ENCODE peak calls at places on chromosomes 2 and 18, in four cellular contexts. J is brain microvascular endothelial cell, B is A549, F is BE2C. Z is an unnamed sample.
A peak's percentile ranks its signal among the peaks of the same experiment; 100 is the strongest.

GRCh38 chr2:233974530-233975071 is 57.4 kb downstream of the TRPM8 start:
- DNase-seq in J (peak; percentile 86), B (peak; percentile 98), F (peak; percentile 79), Z (no peak)

GRCh38 chr2:216535454-216535995 is 36.9 kb downstream of the RPL37A start:
- DNase-seq in B (peak; percentile 11), J (peak; percentile 94), F (no peak), Z (no peak)

GRCh38 chr18:11522992-11523391 is 86.4 kb upstream of the SLC35G4 start:
- DNase-seq in F (no peak), J (peak; percentile 68), B (no peak), Z (no peak)

GRCh38 chr2:64263315-64263714 is 119.1 kb upstream of the PELI1 start:
- DNase-seq in F (no peak), J (peak; percentile 82), B (no peak), Z (no peak)

GRCh38 chr2:42925742-42926437 is 133.5 kb upstream of the HAAO start:
- DNase-seq in B (no peak), J (no peak), F (no peak), Z (no peak)

GRCh38 chr2:186274936-186275575 is 211.0 kb upstream of the ZC3H15 start:
- DNase-seq in J (peak; percentile 59), F (no peak), B (peak; percentile 12), Z (no peak)

GRCh38 chr2:216516730-216517350 is 18.2 kb downstream of the RPL37A start:
- DNase-seq in B (peak; percentile 45), J (no peak), F (no peak), Z (peak; percentile 46)

GRCh38 chr2:173079968-173080860 is 4.6 kb downstream of the MAP3K20 start:
- DNase-seq in F (no peak), B (peak; percentile 66), J (peak; percentile 87), Z (no peak)

GRCh38 chr2:178877874-178878273 is 70.7 kb upstream of the TTN start:
- DNase-seq in J (no peak), F (no peak), B (no peak), Z (no peak)

GRCh38 chr2:26786207-26787023 is 559 bp downstream of the CENPA start:
- DNase-seq in J (no peak), B (no peak), F (peak; percentile 28), Z (peak; percentile 35)

GRCh38 chr2:100214265-100214961 is 72.0 kb upstream of the AFF3 start:
- DNase-seq in F (no peak), B (no peak), J (no peak), Z (no peak)

GRCh38 chr2:100041946-100042345 is 100.4 kb downstream of the AFF3 start:
- DNase-seq in J (no peak), F (no peak), B (no peak), Z (no peak)

GRCh38 chr2:18378020-18378653 is 182.3 kb downstream of the RDH14 start:
- DNase-seq in F (peak; percentile 34), J (peak; percentile 53), B (peak; percentile 55), Z (peak; percentile 39)

GRCh38 chr18:55586841-55587240 is 1.2 kb downstream of the TCF4 start:
- DNase-seq in J (peak; percentile 16), B (no peak), F (no peak), Z (no peak)

GRCh38 chr2:148660999-148661398 is 16.4 kb downstream of the EPC2 start:
- DNase-seq in J (no peak), B (no peak), F (no peak), Z (no peak)

GRCh38 chr2:2234398-2234797 is 96.7 kb downstream of the MYT1L start:
- DNase-seq in J (no peak), F (no peak), B (no peak), Z (no peak)

GRCh38 chr2:72995420-72996151 is 75.9 kb downstream of the SFXN5 start:
- DNase-seq in F (no peak), J (no peak), B (no peak), Z (no peak)

GRCh38 chr2:50433635-50434034 is 598.3 kb downstream of the NRXN1 start:
- DNase-seq in F (no peak), B (no peak), J (no peak), Z (no peak)

GRCh38 chr2:84970266-84970955 is 550 bp upstream of the KCMF1 start:
- DNase-seq in F (peak; percentile 50), B (peak; percentile 70), J (no peak), Z (peak; percentile 77)

GRCh38 chr2:111116016-111116746 is 4.5 kb upstream of the BCL2L11 start:
- DNase-seq in B (no peak), J (no peak), F (no peak), Z (peak; percentile 44)

DNA sequence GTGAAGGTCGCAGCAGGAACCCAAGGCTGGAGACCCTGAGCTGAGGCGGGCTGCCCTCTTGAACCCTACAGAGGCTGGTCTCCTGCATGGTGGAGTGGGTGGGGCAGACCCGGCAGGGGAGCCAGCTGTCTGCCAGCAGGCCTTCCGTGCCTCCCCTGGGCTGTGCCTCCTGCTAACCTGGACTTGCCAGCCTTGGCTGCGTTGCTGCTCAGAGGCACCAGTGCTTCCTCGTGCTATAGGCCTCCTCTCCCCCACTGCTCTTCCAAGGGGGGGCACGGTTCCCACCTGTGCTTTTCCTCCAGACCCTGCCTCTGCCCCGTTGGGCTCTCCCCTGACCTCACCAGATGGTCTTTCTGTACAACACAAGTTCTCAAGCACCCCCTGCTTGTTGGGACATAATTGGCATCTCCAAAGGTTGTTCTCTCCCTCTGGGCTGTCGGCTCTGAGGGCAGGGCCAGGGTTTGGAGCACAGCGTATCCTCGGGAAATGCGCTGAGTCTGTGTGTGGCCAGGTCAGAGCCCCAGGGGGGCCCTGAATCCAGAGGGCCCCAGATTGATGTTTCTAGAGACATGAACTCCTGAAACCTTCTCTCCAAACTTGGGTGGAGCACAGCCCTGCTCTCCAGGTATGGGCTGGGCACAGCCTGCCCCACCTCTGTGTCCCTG is 6.7 kb downstream of the ARHGEF4 start:
- DNase-seq in F (no peak), J (no peak), B (no peak), Z (no peak)
- TF ChIP-seq CTCF in F (no peak), J (no peak), B (no peak), Z (no peak)

GRCh38 chr18:50792885-50793284 is 26.9 kb downstream of the MRO start:
- DNase-seq in F (no peak), J (no peak), B (no peak), Z (no peak)

GRCh38 chr18:50790956-50791355 is 28.9 kb downstream of the MRO start:
- DNase-seq in J (no peak), F (no peak), B (no peak), Z (no peak)

GRCh38 chr18:50793641-50794565 is 25.9 kb downstream of the MRO start:
- DNase-seq in J (no peak), B (no peak), F (no peak), Z (no peak)

GRCh38 chr18:50788284-50788683 is 31.5 kb downstream of the MRO start:
- DNase-seq in F (no peak), J (no peak), B (no peak), Z (no peak)

DNA sequence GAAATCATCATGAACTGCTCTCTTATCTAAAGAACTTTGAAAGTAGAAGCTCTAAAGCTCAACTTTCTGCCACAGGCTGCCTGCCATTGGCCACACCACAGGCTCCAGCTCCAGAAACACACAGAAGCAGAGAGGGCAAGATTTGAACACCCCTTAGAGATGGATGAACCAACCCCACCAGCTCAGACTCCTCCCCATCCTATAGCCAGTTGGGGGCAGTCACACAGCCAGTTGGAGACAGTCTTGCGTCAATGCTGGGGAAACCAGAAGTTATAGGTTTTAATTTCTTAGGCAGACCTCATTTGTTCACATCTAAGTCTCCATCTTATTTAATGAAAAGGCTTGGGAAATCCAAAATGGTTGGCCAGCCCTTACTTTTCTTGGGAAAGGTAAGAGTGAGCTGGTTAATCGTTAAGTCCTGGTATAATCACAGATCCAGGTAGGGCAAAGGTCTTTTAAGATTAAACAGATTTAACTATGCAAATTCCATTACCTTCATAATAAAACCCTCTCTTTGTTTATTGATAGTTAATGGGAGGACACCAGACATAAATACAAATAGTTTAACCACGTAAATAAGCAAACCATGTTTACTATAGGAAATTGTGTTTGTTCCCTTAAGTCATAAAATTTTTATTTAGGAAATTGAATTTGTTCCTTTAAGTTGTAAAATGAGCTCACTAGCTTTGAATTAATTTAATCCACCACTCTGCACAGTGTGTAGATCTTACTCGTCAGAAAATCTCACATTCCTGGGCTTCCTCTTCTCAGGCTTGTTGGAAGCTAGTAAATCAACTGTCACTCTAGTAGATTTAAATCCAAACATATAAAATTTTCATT is 28.0 kb downstream of the MRO start:
- DNase-seq in F (no peak), J (no peak), B (no peak), Z (no peak)
- TF ChIP-seq CTCF in F (no peak), J (no peak), B (no peak), Z (no peak)

DNA sequence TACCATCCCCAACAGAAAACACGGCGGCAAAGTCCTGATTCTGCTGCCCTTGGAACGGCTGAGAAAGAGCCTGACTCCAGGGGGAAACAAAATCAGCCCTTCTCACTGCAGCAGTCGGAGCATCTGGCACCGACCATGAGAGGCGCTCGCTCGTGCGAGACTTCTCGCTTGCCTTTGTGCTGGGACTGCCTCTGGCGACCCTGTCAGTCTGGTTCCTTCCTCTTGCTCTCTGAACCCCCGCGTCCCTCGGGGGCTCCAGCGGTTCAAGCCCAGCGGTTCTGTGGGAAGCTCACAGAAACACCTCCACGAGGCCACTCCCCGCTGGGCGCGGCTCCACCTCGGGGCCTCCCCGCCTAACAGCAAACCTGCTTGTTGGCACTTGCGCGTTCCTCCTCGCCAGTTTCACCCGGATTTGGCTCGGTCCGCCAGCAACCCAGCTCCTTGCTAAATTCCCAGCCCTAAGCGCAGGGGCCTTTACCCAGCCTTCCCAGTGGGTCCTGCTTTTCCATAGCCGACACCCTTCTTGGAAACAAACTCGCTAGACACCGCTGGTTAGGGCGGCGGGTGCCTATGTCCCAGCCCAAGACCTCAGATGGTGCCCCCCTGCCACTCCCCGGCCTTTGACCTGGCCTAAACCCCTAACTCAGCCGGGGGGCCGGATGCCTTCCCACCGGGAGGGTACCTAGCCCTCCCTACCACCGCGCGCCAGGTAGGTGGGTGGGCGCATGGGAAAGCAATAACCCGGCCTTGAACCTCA is 2.2 kb downstream of the RND3 start:
- DNase-seq in J (no peak), B (peak; percentile 80), F (peak; percentile 71), Z (peak; percentile 24)
- TF ChIP-seq CTCF in J (peak; percentile 55), B (peak; percentile 18), F (peak; percentile 34), Z (no peak)

DNA sequence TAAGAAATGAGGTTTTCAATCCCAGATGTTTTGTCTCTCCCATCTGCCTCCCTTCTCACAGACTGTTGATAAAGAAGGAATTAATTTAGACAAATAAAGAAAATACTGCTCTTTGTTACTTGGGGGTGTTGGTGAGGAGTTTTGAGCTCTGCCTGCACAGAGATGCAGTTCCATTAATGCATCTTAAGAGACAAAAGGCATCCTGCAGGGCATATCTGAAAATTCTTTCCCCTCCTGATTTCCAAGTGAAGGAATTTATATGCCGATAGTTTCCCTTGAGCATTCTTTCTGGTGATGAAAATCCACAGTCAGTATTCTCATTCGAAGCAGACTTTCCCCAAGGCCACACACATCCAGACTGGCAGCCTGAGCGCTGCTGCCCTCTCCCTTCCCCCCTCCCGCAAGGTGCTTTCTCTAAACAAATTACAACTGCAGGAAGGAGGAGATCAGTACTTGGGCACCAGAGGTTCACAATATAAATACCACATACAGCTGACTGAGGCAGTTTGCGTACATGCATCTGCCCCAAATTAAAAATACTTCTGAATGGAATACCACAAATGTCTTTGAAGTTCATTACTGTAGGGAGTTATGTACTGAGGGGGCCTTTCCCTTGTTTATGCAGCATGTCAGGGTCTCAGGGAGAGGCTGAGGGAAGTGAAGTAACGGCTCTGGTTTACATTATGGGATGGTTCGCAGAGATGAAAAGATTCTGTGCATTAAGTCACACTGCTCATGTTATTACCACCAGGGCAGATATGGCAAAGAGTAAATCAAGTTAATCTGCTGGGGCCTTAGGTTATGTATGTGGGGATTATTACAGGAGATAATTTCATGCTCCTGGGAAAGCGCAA is 385.7 kb upstream of the RND3 start:
- DNase-seq in J (no peak), F (peak; percentile 11), B (no peak), Z (no peak)
- TF ChIP-seq CTCF in J (peak; percentile 11), F (no peak), B (no peak), Z (no peak)

Z was measured in GM10248.